ENCODE peak calls at places on chromosomes 7 and 10, in seven cellular contexts. One of them, this sample, is unnamed.

GRCh38 chr7:37921340-37921805 is 933 bp downstream of the EPDR1 start:
- DNase-seq in Peyer's patch: peak
- DNase-seq in A549: no peak
- DNase-seq in GM12891: no peak
- DNase-seq in sigmoid colon: no peak
- DNase-seq in tibial nerve: no peak
- DNase-seq in adrenal gland: peak
- DNase-seq in this sample: peak

GRCh38 chr10:70493660-70494234 is 15.2 kb downstream of the PALD1 start:
- DNase-seq in Peyer's patch: peak
- DNase-seq in A549: no peak
- DNase-seq in GM12891: peak
- DNase-seq in sigmoid colon: no peak
- DNase-seq in tibial nerve: no peak
- DNase-seq in adrenal gland: no peak
- DNase-seq in this sample: no peak

GRCh38 chr7:157707983-157708720 is 371.3 kb downstream of the DNAJB6 start:
- DNase-seq in Peyer's patch: peak
- DNase-seq in A549: no peak
- DNase-seq in GM12891: no peak
- DNase-seq in sigmoid colon: peak
- DNase-seq in tibial nerve: no peak
- DNase-seq in adrenal gland: no peak
- DNase-seq in this sample: no peak

GRCh38 chr7:69663911-69664310 is 65.6 kb downstream of the AUTS2 start:
- DNase-seq in Peyer's patch: no peak
- DNase-seq in A549: no peak
- DNase-seq in GM12891: no peak
- DNase-seq in sigmoid colon: no peak
- DNase-seq in tibial nerve: no peak
- DNase-seq in adrenal gland: no peak
- DNase-seq in this sample: no peak

GRCh38 chr10:123618224-123618623 is 47.9 kb upstream of the GPR26 start:
- DNase-seq in Peyer's patch: no peak
- DNase-seq in A549: no peak
- DNase-seq in GM12891: no peak
- DNase-seq in sigmoid colon: no peak
- DNase-seq in tibial nerve: no peak
- DNase-seq in adrenal gland: no peak
- DNase-seq in this sample: no peak

GRCh38 chr10:114515515-114515914 is 111.2 kb upstream of the AFAP1L2 start:
- DNase-seq in Peyer's patch: no peak
- DNase-seq in A549: no peak
- DNase-seq in GM12891: no peak
- DNase-seq in sigmoid colon: no peak
- DNase-seq in tibial nerve: no peak
- DNase-seq in adrenal gland: no peak
- DNase-seq in this sample: no peak

GRCh38 chr7:44764665-44765578 is 16.3 kb downstream of the ZMIZ2 start:
- DNase-seq in Peyer's patch: no peak
- DNase-seq in A549: no peak
- DNase-seq in GM12891: no peak
- DNase-seq in sigmoid colon: no peak
- DNase-seq in tibial nerve: no peak
- DNase-seq in adrenal gland: no peak
- DNase-seq in this sample: no peak

GRCh38 chr10:7915923-7916322 is 97.6 kb downstream of the TAF3 start:
- DNase-seq in Peyer's patch: no peak
- DNase-seq in A549: no peak
- DNase-seq in GM12891: no peak
- DNase-seq in sigmoid colon: no peak
- DNase-seq in tibial nerve: no peak
- DNase-seq in adrenal gland: no peak
- DNase-seq in this sample: no peak

GRCh38 chr10:84217746-84218145 is 7.6 kb downstream of the LRIT2 start:
- DNase-seq in Peyer's patch: no peak
- DNase-seq in A549: no peak
- DNase-seq in GM12891: no peak
- DNase-seq in sigmoid colon: no peak
- DNase-seq in tibial nerve: no peak
- DNase-seq in adrenal gland: no peak
- DNase-seq in this sample: no peak

GRCh38 chr7:13532028-13532753 is 457.3 kb downstream of the ETV1 start:
- DNase-seq in Peyer's patch: no peak
- DNase-seq in A549: no peak
- DNase-seq in GM12891: no peak
- DNase-seq in sigmoid colon: no peak
- DNase-seq in tibial nerve: no peak
- DNase-seq in adrenal gland: no peak
- DNase-seq in this sample: no peak

GRCh38 chr10:80202934-80203834 is 2.2 kb downstream of the ANXA11 start:
- DNase-seq in Peyer's patch: peak
- DNase-seq in A549: no peak
- DNase-seq in GM12891: no peak
- DNase-seq in sigmoid colon: peak
- DNase-seq in tibial nerve: no peak
- DNase-seq in adrenal gland: no peak
- DNase-seq in this sample: peak
- TF ChIP-seq POLR2A in Peyer's patch: no peak
- TF ChIP-seq POLR2A in A549: no peak
- TF ChIP-seq POLR2A in GM12891: no peak
- TF ChIP-seq POLR2A in sigmoid colon: peak
- TF ChIP-seq POLR2A in tibial nerve: no peak
- TF ChIP-seq POLR2A in adrenal gland: peak
- TF ChIP-seq POLR2A in this sample: no peak

GRCh38 chr7:106640368-106641141 is 20.4 kb downstream of the CCDC71L start:
- DNase-seq in Peyer's patch: no peak
- DNase-seq in A549: no peak
- DNase-seq in GM12891: no peak
- DNase-seq in sigmoid colon: no peak
- DNase-seq in tibial nerve: no peak
- DNase-seq in adrenal gland: no peak
- DNase-seq in this sample: no peak
- TF ChIP-seq POLR2A in Peyer's patch: no peak
- TF ChIP-seq POLR2A in A549: no peak
- TF ChIP-seq POLR2A in GM12891: no peak
- TF ChIP-seq POLR2A in sigmoid colon: no peak
- TF ChIP-seq POLR2A in tibial nerve: no peak
- TF ChIP-seq POLR2A in adrenal gland: no peak
- TF ChIP-seq POLR2A in this sample: no peak

DNA sequence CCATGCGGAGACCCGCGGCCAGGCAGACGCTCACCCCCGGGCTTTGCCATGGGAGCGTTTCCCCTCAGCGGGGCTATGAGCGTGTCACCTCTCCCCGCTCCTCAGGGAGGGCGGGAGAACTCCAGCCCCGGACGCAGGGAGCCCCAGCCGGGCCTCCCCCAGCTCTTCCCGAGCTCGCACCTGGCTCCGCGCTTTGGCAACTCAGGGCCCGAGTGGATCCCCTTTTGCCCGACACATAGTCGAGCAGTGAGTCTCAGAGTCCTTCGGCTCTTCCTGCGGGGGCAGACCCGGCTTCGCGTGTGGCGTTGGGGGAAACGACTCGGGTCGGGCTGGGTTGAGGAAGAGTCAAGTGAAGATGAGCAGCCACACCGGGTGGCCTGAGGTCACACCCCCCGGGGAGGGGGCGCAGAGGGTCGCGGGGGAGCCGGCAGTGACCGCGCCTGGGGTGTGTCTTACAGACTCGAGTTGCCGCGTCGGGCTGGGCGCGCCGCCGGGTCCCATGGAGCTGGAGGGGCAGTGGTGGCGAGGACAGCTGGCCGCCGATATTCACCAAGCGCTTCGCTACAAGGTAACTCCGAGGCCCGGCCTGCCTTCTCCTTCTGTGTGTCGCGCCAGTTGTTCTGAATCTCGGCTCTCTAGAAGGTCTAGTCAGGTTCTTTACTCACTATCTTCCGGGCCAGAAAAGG is 655 bp downstream of the CCNJ start:
- DNase-seq in Peyer's patch: peak
- DNase-seq in A549: peak
- DNase-seq in GM12891: peak
- DNase-seq in sigmoid colon: peak
- DNase-seq in tibial nerve: no peak
- DNase-seq in adrenal gland: peak
- DNase-seq in this sample: peak
- TF ChIP-seq POLR2A in Peyer's patch: no peak
- TF ChIP-seq POLR2A in A549: no peak
- TF ChIP-seq POLR2A in GM12891: no peak
- TF ChIP-seq POLR2A in sigmoid colon: no peak
- TF ChIP-seq POLR2A in tibial nerve: no peak
- TF ChIP-seq POLR2A in adrenal gland: no peak
- TF ChIP-seq POLR2A in this sample: no peak

GRCh38 chr7:33796538-33796937 is 108.8 kb upstream of the BMPER start:
- DNase-seq in Peyer's patch: no peak
- DNase-seq in A549: no peak
- DNase-seq in GM12891: no peak
- DNase-seq in sigmoid colon: no peak
- DNase-seq in tibial nerve: no peak
- DNase-seq in adrenal gland: no peak
- DNase-seq in this sample: no peak

GRCh38 chr7:33794959-33795358 is 110.4 kb upstream of the BMPER start:
- DNase-seq in Peyer's patch: no peak
- DNase-seq in A549: no peak
- DNase-seq in GM12891: no peak
- DNase-seq in sigmoid colon: no peak
- DNase-seq in tibial nerve: no peak
- DNase-seq in adrenal gland: no peak
- DNase-seq in this sample: no peak

GRCh38 chr7:33799766-33800165 is 105.6 kb upstream of the BMPER start:
- DNase-seq in Peyer's patch: no peak
- DNase-seq in A549: no peak
- DNase-seq in GM12891: no peak
- DNase-seq in sigmoid colon: no peak
- DNase-seq in tibial nerve: no peak
- DNase-seq in adrenal gland: no peak
- DNase-seq in this sample: no peak

GRCh38 chr7:33794419-33794818 is 110.9 kb upstream of the BMPER start:
- DNase-seq in Peyer's patch: no peak
- DNase-seq in A549: no peak
- DNase-seq in GM12891: no peak
- DNase-seq in sigmoid colon: no peak
- DNase-seq in tibial nerve: no peak
- DNase-seq in adrenal gland: no peak
- DNase-seq in this sample: no peak

GRCh38 chr7:33798671-33799325 is 106.5 kb upstream of the BMPER start:
- DNase-seq in Peyer's patch: no peak
- DNase-seq in A549: no peak
- DNase-seq in GM12891: no peak
- DNase-seq in sigmoid colon: no peak
- DNase-seq in tibial nerve: no peak
- DNase-seq in adrenal gland: no peak
- DNase-seq in this sample: no peak
- TF ChIP-seq POLR2A in Peyer's patch: no peak
- TF ChIP-seq POLR2A in A549: no peak
- TF ChIP-seq POLR2A in GM12891: no peak
- TF ChIP-seq POLR2A in sigmoid colon: no peak
- TF ChIP-seq POLR2A in tibial nerve: no peak
- TF ChIP-seq POLR2A in adrenal gland: no peak
- TF ChIP-seq POLR2A in this sample: no peak

GRCh38 chr7:106215868-106216516 is 68.8 kb downstream of the NAMPT start:
- DNase-seq in Peyer's patch: no peak
- DNase-seq in A549: no peak
- DNase-seq in GM12891: no peak
- DNase-seq in sigmoid colon: no peak
- DNase-seq in tibial nerve: no peak
- DNase-seq in adrenal gland: no peak
- DNase-seq in this sample: no peak

GRCh38 chr7:106219170-106219569 is 65.6 kb downstream of the NAMPT start:
- DNase-seq in Peyer's patch: no peak
- DNase-seq in A549: no peak
- DNase-seq in GM12891: no peak
- DNase-seq in sigmoid colon: no peak
- DNase-seq in tibial nerve: no peak
- DNase-seq in adrenal gland: no peak
- DNase-seq in this sample: no peak

GRCh38 chr7:106218546-106218945 is 66.2 kb downstream of the NAMPT start:
- DNase-seq in Peyer's patch: no peak
- DNase-seq in A549: no peak
- DNase-seq in GM12891: no peak
- DNase-seq in sigmoid colon: no peak
- DNase-seq in tibial nerve: no peak
- DNase-seq in adrenal gland: no peak
- DNase-seq in this sample: no peak

GRCh38 chr7:106216517-106217088 is 68.2 kb downstream of the NAMPT start:
- DNase-seq in Peyer's patch: peak
- DNase-seq in A549: peak
- DNase-seq in GM12891: no peak
- DNase-seq in sigmoid colon: peak
- DNase-seq in tibial nerve: no peak
- DNase-seq in adrenal gland: peak
- DNase-seq in this sample: no peak

DNA sequence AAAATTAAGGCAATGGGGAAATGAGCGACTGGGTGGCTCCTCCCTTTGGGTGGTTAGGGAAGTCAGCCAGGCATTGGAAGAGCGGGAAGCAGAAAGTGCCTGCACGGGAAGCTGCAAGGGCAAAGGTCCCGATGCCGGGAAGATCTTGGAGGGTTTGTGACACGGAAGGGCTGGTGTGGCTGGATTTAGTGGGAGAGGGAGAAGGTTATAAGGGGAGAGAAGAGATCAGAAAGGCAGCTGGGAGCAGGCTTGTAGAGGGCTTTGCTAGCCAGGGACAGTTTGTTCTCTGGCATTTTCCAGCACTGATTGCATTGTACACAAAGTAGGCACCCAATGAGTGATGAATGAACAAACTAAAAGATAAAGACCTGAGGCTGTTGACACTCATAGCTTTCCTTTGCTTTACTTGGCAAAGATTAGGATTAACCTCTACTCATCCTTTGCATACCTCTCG is 67.7 kb downstream of the NAMPT start:
- DNase-seq in Peyer's patch: peak
- DNase-seq in A549: peak
- DNase-seq in GM12891: no peak
- DNase-seq in sigmoid colon: peak
- DNase-seq in tibial nerve: peak
- DNase-seq in adrenal gland: peak
- DNase-seq in this sample: no peak
- TF ChIP-seq POLR2A in Peyer's patch: no peak
- TF ChIP-seq POLR2A in A549: no peak
- TF ChIP-seq POLR2A in GM12891: no peak
- TF ChIP-seq POLR2A in sigmoid colon: no peak
- TF ChIP-seq POLR2A in tibial nerve: no peak
- TF ChIP-seq POLR2A in adrenal gland: no peak
- TF ChIP-seq POLR2A in this sample: no peak